ENCODE peak calls at places on chromosomes 1 and 21, in eight cellular contexts. One of them, this sample, is unnamed.
A peak's percentile ranks its signal among the peaks of the same experiment; 100 is the strongest.

GRCh38 chr1:152347116-152347728 is 12.6 kb downstream of the FLG2 start:
- DNase-seq in stimulated activated CD4-positive, alpha-beta T cell treated with anti-CD3 and anti-CD28 coated beads, Interleukin-1b, Interleukin-23, amount 100 ng/mL, for 4 hours: peak; percentile 57
- DNase-seq in EL: peak; percentile 63
- DNase-seq in hepatocyte: peak; percentile 8
- DNase-seq in NCI-H1417: peak; percentile 80
- DNase-seq in HTR-8/SVneo: peak; percentile 20
- DNase-seq in NCI-H2081: peak; percentile 42
- DNase-seq in thoracic aorta: no peak
- DNase-seq in this sample: no peak

GRCh38 chr1:91575909-91576519 is 75.4 kb downstream of the CDC7 start:
- DNase-seq in stimulated activated CD4-positive, alpha-beta T cell treated with anti-CD3 and anti-CD28 coated beads, Interleukin-1b, Interleukin-23, amount 100 ng/mL, for 4 hours: no peak
- DNase-seq in EL: no peak
- DNase-seq in hepatocyte: no peak
- DNase-seq in NCI-H1417: no peak
- DNase-seq in HTR-8/SVneo: no peak
- DNase-seq in NCI-H2081: no peak
- DNase-seq in thoracic aorta: no peak
- DNase-seq in this sample: no peak

GRCh38 chr21:42941696-42942085 is 16.3 kb upstream of the ERVH48-1 start:
- DNase-seq in stimulated activated CD4-positive, alpha-beta T cell treated with anti-CD3 and anti-CD28 coated beads, Interleukin-1b, Interleukin-23, amount 100 ng/mL, for 4 hours: no peak
- DNase-seq in EL: no peak
- DNase-seq in hepatocyte: no peak
- DNase-seq in NCI-H1417: no peak
- DNase-seq in HTR-8/SVneo: no peak
- DNase-seq in NCI-H2081: no peak
- DNase-seq in thoracic aorta: no peak
- DNase-seq in this sample: no peak

GRCh38 chr1:185531838-185532237 is 202.4 kb upstream of the HMCN1 start:
- DNase-seq in stimulated activated CD4-positive, alpha-beta T cell treated with anti-CD3 and anti-CD28 coated beads, Interleukin-1b, Interleukin-23, amount 100 ng/mL, for 4 hours: no peak
- DNase-seq in EL: no peak
- DNase-seq in hepatocyte: no peak
- DNase-seq in NCI-H1417: no peak
- DNase-seq in HTR-8/SVneo: no peak
- DNase-seq in NCI-H2081: no peak
- DNase-seq in thoracic aorta: no peak
- DNase-seq in this sample: no peak

GRCh38 chr1:5256793-5257192 is 602.4 kb downstream of the AJAP1 start:
- DNase-seq in stimulated activated CD4-positive, alpha-beta T cell treated with anti-CD3 and anti-CD28 coated beads, Interleukin-1b, Interleukin-23, amount 100 ng/mL, for 4 hours: no peak
- DNase-seq in EL: no peak
- DNase-seq in hepatocyte: no peak
- DNase-seq in NCI-H1417: no peak
- DNase-seq in HTR-8/SVneo: no peak
- DNase-seq in NCI-H2081: no peak
- DNase-seq in thoracic aorta: no peak
- DNase-seq in this sample: no peak

GRCh38 chr1:99590578-99591209 is 55.2 kb upstream of the PALMD start:
- DNase-seq in stimulated activated CD4-positive, alpha-beta T cell treated with anti-CD3 and anti-CD28 coated beads, Interleukin-1b, Interleukin-23, amount 100 ng/mL, for 4 hours: no peak
- DNase-seq in EL: peak; percentile 93
- DNase-seq in hepatocyte: no peak
- DNase-seq in NCI-H1417: peak; percentile 6
- DNase-seq in HTR-8/SVneo: peak; percentile 19
- DNase-seq in NCI-H2081: peak; percentile 49
- DNase-seq in thoracic aorta: no peak
- DNase-seq in this sample: no peak

GRCh38 chr1:76723949-76724348 is 143.3 kb upstream of the ST6GALNAC5 start:
- DNase-seq in stimulated activated CD4-positive, alpha-beta T cell treated with anti-CD3 and anti-CD28 coated beads, Interleukin-1b, Interleukin-23, amount 100 ng/mL, for 4 hours: no peak
- DNase-seq in EL: no peak
- DNase-seq in hepatocyte: no peak
- DNase-seq in NCI-H1417: no peak
- DNase-seq in HTR-8/SVneo: no peak
- DNase-seq in NCI-H2081: no peak
- DNase-seq in thoracic aorta: no peak
- DNase-seq in this sample: no peak

GRCh38 chr1:154772611-154773515 is 97.2 kb downstream of the KCNN3 start:
- DNase-seq in stimulated activated CD4-positive, alpha-beta T cell treated with anti-CD3 and anti-CD28 coated beads, Interleukin-1b, Interleukin-23, amount 100 ng/mL, for 4 hours: no peak
- DNase-seq in EL: no peak
- DNase-seq in hepatocyte: no peak
- DNase-seq in NCI-H1417: no peak
- DNase-seq in HTR-8/SVneo: no peak
- DNase-seq in NCI-H2081: no peak
- DNase-seq in thoracic aorta: no peak
- DNase-seq in this sample: no peak

GRCh38 chr1:63892632-63893395 is 119.0 kb downstream of the ROR1 start:
- DNase-seq in stimulated activated CD4-positive, alpha-beta T cell treated with anti-CD3 and anti-CD28 coated beads, Interleukin-1b, Interleukin-23, amount 100 ng/mL, for 4 hours: no peak
- DNase-seq in EL: peak; percentile 61
- DNase-seq in hepatocyte: no peak
- DNase-seq in NCI-H1417: peak; percentile 46
- DNase-seq in HTR-8/SVneo: no peak
- DNase-seq in NCI-H2081: peak; percentile 39
- DNase-seq in thoracic aorta: no peak
- DNase-seq in this sample: no peak

GRCh38 chr1:53561488-53562115 is 102.4 kb downstream of the DMRTB1 start:
- DNase-seq in stimulated activated CD4-positive, alpha-beta T cell treated with anti-CD3 and anti-CD28 coated beads, Interleukin-1b, Interleukin-23, amount 100 ng/mL, for 4 hours: no peak
- DNase-seq in EL: no peak
- DNase-seq in hepatocyte: no peak
- DNase-seq in NCI-H1417: peak; percentile 26
- DNase-seq in HTR-8/SVneo: no peak
- DNase-seq in NCI-H2081: no peak
- DNase-seq in thoracic aorta: no peak
- DNase-seq in this sample: no peak

GRCh38 chr1:202234331-202235002 is 40.9 kb downstream of the LGR6 start:
- DNase-seq in stimulated activated CD4-positive, alpha-beta T cell treated with anti-CD3 and anti-CD28 coated beads, Interleukin-1b, Interleukin-23, amount 100 ng/mL, for 4 hours: no peak
- DNase-seq in EL: peak; percentile 28
- DNase-seq in hepatocyte: no peak
- DNase-seq in NCI-H1417: no peak
- DNase-seq in HTR-8/SVneo: no peak
- DNase-seq in NCI-H2081: no peak
- DNase-seq in thoracic aorta: no peak
- DNase-seq in this sample: no peak

GRCh38 chr1:169945171-169945570 is 51.5 kb upstream of the SCYL3 start:
- DNase-seq in stimulated activated CD4-positive, alpha-beta T cell treated with anti-CD3 and anti-CD28 coated beads, Interleukin-1b, Interleukin-23, amount 100 ng/mL, for 4 hours: no peak
- DNase-seq in EL: no peak
- DNase-seq in hepatocyte: no peak
- DNase-seq in NCI-H1417: no peak
- DNase-seq in HTR-8/SVneo: no peak
- DNase-seq in NCI-H2081: no peak
- DNase-seq in thoracic aorta: no peak
- DNase-seq in this sample: no peak

GRCh38 chr1:3461934-3462275 is 7.4 kb downstream of the ARHGEF16 start:
- DNase-seq in stimulated activated CD4-positive, alpha-beta T cell treated with anti-CD3 and anti-CD28 coated beads, Interleukin-1b, Interleukin-23, amount 100 ng/mL, for 4 hours: no peak
- DNase-seq in EL: no peak
- DNase-seq in hepatocyte: no peak
- DNase-seq in NCI-H1417: no peak
- DNase-seq in HTR-8/SVneo: no peak
- DNase-seq in NCI-H2081: no peak
- DNase-seq in thoracic aorta: no peak
- DNase-seq in this sample: no peak

GRCh38 chr21:35204850-35205564 is 155.9 kb upstream of the RUNX1 start:
- DNase-seq in stimulated activated CD4-positive, alpha-beta T cell treated with anti-CD3 and anti-CD28 coated beads, Interleukin-1b, Interleukin-23, amount 100 ng/mL, for 4 hours: no peak
- DNase-seq in EL: peak; percentile 85
- DNase-seq in hepatocyte: peak; percentile 66
- DNase-seq in NCI-H1417: no peak
- DNase-seq in HTR-8/SVneo: no peak
- DNase-seq in NCI-H2081: no peak
- DNase-seq in thoracic aorta: peak; percentile 21
- DNase-seq in this sample: no peak

GRCh38 chr1:154219511-154219910 is 1.2 kb upstream of the UBAP2L start:
- DNase-seq in stimulated activated CD4-positive, alpha-beta T cell treated with anti-CD3 and anti-CD28 coated beads, Interleukin-1b, Interleukin-23, amount 100 ng/mL, for 4 hours: no peak
- DNase-seq in EL: no peak
- DNase-seq in hepatocyte: peak; percentile 39
- DNase-seq in NCI-H1417: peak; percentile 44
- DNase-seq in HTR-8/SVneo: no peak
- DNase-seq in NCI-H2081: peak; percentile 25
- DNase-seq in thoracic aorta: no peak
- DNase-seq in this sample: no peak